ENCODE peak calls at places on chromosome 9, in nine cellular contexts. X, T, D, R, O, C, E, W and S are unnamed samples.

GRCh38 chr9:94806307-94806893 is 79.9 kb downstream of the AOPEP start:
- DNase-seq in D (no peak), E (no peak), R (no peak), X (no peak), W (no peak), C (no peak), O (peak), T (peak), S (no peak)

GRCh38 chr9:20980713-20981481 is 50.5 kb downstream of the HACD4 start:
- DNase-seq in E (no peak), C (no peak), O (no peak), T (peak), R (peak), X (no peak), D (no peak), W (peak), S (no peak)

GRCh38 chr9:3920586-3921582 is 379.0 kb downstream of the GLIS3 start:
- DNase-seq in D (no peak), O (no peak), E (no peak), T (no peak), R (no peak), W (no peak), C (no peak), X (no peak), S (no peak)

GRCh38 chr9:107929439-107929838 is 439.9 kb upstream of the KLF4 start:
- DNase-seq in O (peak), T (peak), D (peak), E (no peak), R (peak), C (no peak), X (peak), W (peak), S (no peak)

GRCh38 chr9:109843651-109844050 is 63.7 kb downstream of the PALM2AKAP2 start:
- DNase-seq in X (peak), T (no peak), D (no peak), R (no peak), W (peak), E (no peak), O (no peak), C (no peak), S (no peak)

GRCh38 chr9:13380903-13381302 is 101.4 kb upstream of the MPDZ start:
- DNase-seq in C (no peak), O (no peak), R (no peak), W (no peak), E (no peak), X (no peak), D (no peak), T (no peak), S (no peak)

GRCh38 chr9:95061916-95062600 is 255.5 kb downstream of the FANCC start:
- DNase-seq in E (no peak), T (no peak), W (no peak), X (no peak), C (no peak), R (no peak), D (no peak), O (no peak), S (no peak)

GRCh38 chr9:95497772-95498171 is 19.0 kb downstream of the PTCH1 start:
- DNase-seq in X (no peak), E (no peak), C (no peak), R (no peak), W (peak), O (no peak), D (no peak), T (no peak), S (no peak)

GRCh38 chr9:131954299-131954698 is 125.4 kb downstream of the MED27 start:
- DNase-seq in E (no peak), R (no peak), W (no peak), T (peak), C (peak), X (no peak), D (no peak), O (peak), S (no peak)